ENCODE peak calls at places on chromosome 22, in six cellular contexts. A, T, F, Y, P and C are unnamed samples.

GRCh38 chr22:28883917-28884753 is 763 bp downstream of the ZNRF3 start:
- DNase-seq in T (peak; percentile 43), A (peak; percentile 60), P (peak; percentile 82), Y (peak; percentile 77), F (peak; percentile 42), C (peak; percentile 50)

GRCh38 chr22:30192427-30192826 is 54.1 kb downstream of the LIF start:
- DNase-seq in P (no peak), A (no peak), F (no peak), Y (no peak), T (no peak), C (no peak)

GRCh38 chr22:30873661-30874060 is 94.9 kb downstream of the MORC2 start:
- DNase-seq in P (no peak), A (no peak), Y (no peak), F (no peak), T (no peak), C (no peak)

GRCh38 chr22:45493286-45493771 is 9.4 kb upstream of the FBLN1 start:
- DNase-seq in T (peak; percentile 61), P (peak; percentile 37), A (peak; percentile 66), Y (peak; percentile 75), F (no peak), C (no peak)

GRCh38 chr22:45866398-45867117 is 110.4 kb downstream of the WNT7B start:
- DNase-seq in F (no peak), Y (no peak), T (no peak), A (no peak), P (peak; percentile 60), C (no peak)

GRCh38 chr22:36211237-36211881 is 9.8 kb upstream of the APOL4 start:
- DNase-seq in A (no peak), T (no peak), Y (no peak), P (no peak), F (no peak), C (no peak)

GRCh38 chr22:41661713-41662112 is 27.0 kb downstream of the SNU13 start:
- DNase-seq in P (no peak), Y (no peak), T (no peak), A (no peak), F (no peak), C (no peak)

GRCh38 chr22:44597616-44598015 is 99.6 kb upstream of the RTL6 start:
- DNase-seq in T (no peak), P (no peak), F (no peak), Y (peak; percentile 59), A (no peak), C (no peak)

GRCh38 chr22:31036671-31037550 is 44.2 kb upstream of the SMTN start:
- DNase-seq in T (peak; percentile 30), Y (peak; percentile 84), A (peak; percentile 74), P (no peak), F (peak; percentile 34), C (peak; percentile 17)

GRCh38 chr22:41862530-41863266 is 29.8 kb downstream of the SREBF2 start:
- DNase-seq in T (no peak), Y (peak; percentile 53), P (no peak), A (no peak), F (no peak), C (no peak)

GRCh38 chr22:41523464-41524221 is 20.6 kb downstream of the POLR3H start:
- DNase-seq in Y (peak; percentile 38), T (peak; percentile 25), F (no peak), P (no peak), A (peak; percentile 67), C (no peak)

GRCh38 chr22:28441720-28442263 is 237.8 kb downstream of the TTC28 start:
- DNase-seq in T (no peak), P (no peak), Y (peak; percentile 49), A (no peak), F (no peak), C (no peak)

GRCh38 chr22:19810381-19811141 is 44.1 kb downstream of the GNB1L start:
- DNase-seq in P (no peak), T (no peak), F (no peak), Y (peak; percentile 67), A (no peak), C (no peak)

GRCh38 chr22:30878516-30879365 is 89.8 kb downstream of the MORC2 start:
- DNase-seq in A (peak; percentile 32), F (no peak), P (peak; percentile 29), Y (no peak), T (no peak), C (no peak)

GRCh38 chr22:45602824-45603301 is 68.8 kb upstream of the ATXN10 start:
- DNase-seq in T (no peak), P (no peak), A (no peak), Y (peak; percentile 91), F (no peak), C (peak; percentile 46)

GRCh38 chr22:23751441-23751996 is 607 bp upstream of the ZNF70 start:
- DNase-seq in T (peak; percentile 47), A (no peak), Y (no peak), P (no peak), F (peak; percentile 50), C (no peak)

DNA sequence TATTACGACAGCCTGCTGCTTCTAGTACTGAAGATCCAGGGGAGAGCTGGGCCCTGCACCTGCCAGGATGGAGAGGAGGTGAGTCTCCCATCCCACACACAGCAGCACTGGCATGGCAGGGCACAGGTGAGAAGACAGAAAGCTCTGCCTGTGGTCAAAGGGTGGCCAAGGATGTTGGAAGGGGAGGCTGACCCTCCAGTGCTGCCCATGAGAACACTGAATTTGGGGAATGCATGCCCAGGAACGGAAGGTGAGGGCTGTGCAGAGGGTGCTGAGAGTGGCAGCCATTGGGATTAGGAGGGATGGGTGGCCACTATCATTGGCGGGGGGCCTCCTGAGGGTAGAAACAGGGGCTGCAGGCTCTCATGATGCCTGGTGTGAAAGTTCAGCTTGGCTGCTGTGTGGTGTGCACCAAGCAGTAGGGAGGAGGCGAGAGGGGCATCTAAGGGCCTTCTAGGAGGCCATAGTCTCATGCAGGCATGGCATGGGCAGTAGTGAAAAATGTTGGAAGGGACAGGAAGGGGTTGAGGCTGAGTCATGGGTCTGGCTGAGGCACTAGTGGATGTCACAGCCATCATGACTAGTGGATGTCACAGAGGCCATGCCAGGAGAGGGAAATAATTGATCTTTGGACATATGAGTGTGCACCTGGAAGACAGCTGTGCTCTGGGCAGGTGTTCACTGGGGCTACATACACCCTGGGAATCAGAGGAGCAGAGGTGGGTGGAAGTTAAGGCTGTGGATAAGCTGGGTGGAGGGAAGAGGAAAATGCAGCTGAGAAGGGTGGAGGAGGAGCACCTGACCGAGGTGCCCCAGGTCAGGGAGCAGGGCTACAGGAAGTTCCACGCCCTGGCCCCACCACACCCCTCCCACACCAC is 2.5 kb upstream of the LRRC74B start:
- DNase-seq in T (no peak), F (peak; percentile 35), P (peak; percentile 31), Y (peak; percentile 42), A (peak; percentile 26), C (peak; percentile 24)
- H3K27me3 ChIP-seq in T (no peaks in the 10 kb centered on the region), F (peaks cover 15% of the 10 kb centered on the region), P (no peaks in the 10 kb centered on the region), Y (no peaks in the 10 kb centered on the region), A (no peaks in the 10 kb centered on the region), C (no peaks in the 10 kb centered on the region)

GRCh38 chr22:42945027-42945426 is 69.9 kb downstream of the PACSIN2 start:
- DNase-seq in F (no peak), T (no peak), P (no peak), Y (no peak), A (no peak), C (no peak)
- H3K4me1 ChIP-seq in F (peaks cover 28% of the 10 kb centered on the region), T (peaks cover 78% of the 10 kb centered on the region), P (peaks cover 44% of the 10 kb centered on the region), Y (peaks cover 25% of the 10 kb centered on the region), A (peaks cover 4% of the 10 kb centered on the region), C (peaks cover 70% of the 10 kb centered on the region)

GRCh38 chr22:43220625-43221380 is 33.9 kb upstream of the TTLL12 start:
- DNase-seq in Y (no peak), F (no peak), P (no peak), T (no peak), A (no peak), C (no peak)

GRCh38 chr22:43222987-43223386 is 36.1 kb upstream of the TTLL12 start:
- DNase-seq in T (no peak), A (no peak), Y (no peak), P (no peak), F (no peak), C (no peak)

GRCh38 chr22:43218786-43219185 is 31.9 kb upstream of the TTLL12 start:
- DNase-seq in A (no peak), F (no peak), Y (no peak), P (no peak), T (no peak), C (no peak)

GRCh38 chr22:43225609-43226008 is 38.7 kb upstream of the TTLL12 start:
- DNase-seq in P (no peak), Y (no peak), F (no peak), T (no peak), A (no peak), C (no peak)

GRCh38 chr22:43222281-43222680 is 35.3 kb upstream of the TTLL12 start:
- DNase-seq in F (no peak), T (peak; percentile 61), A (no peak), P (no peak), Y (no peak), C (peak; percentile 34)
- H3K27me3 ChIP-seq in F (no peaks in the 10 kb centered on the region), T (peaks cover 2% of the 10 kb centered on the region), A (no peaks in the 10 kb centered on the region), P (no peaks in the 10 kb centered on the region), Y (peaks cover 8% of the 10 kb centered on the region), C (peaks cover 31% of the 10 kb centered on the region)

GRCh38 chr22:26168199-26168915 is 905 bp upstream of the SEZ6L start:
- DNase-seq in P (no peak), A (no peak), T (no peak), Y (no peak), F (no peak), C (no peak)
- H3K4me1 ChIP-seq in P (peaks cover 8% of the 10 kb centered on the region), A (no peaks in the 10 kb centered on the region), T (peaks cover 5% of the 10 kb centered on the region), Y (no peaks in the 10 kb centered on the region), F (peaks cover 8% of the 10 kb centered on the region), C (no peaks in the 10 kb centered on the region)

GRCh38 chr22:48855013-48855412 is 972.7 kb downstream of the BRD1 start:
- DNase-seq in A (no peak), F (no peak), T (no peak), Y (no peak), P (no peak), C (no peak)
- H3K27me3 ChIP-seq in A (no peaks in the 10 kb centered on the region), F (no peaks in the 10 kb centered on the region), T (peaks cover 2% of the 10 kb centered on the region), Y (no peaks in the 10 kb centered on the region), P (no peaks in the 10 kb centered on the region), C (peaks cover 64% of the 10 kb centered on the region)